ENCODE peak calls at places on chromosomes 1 and 21, in four cellular contexts. T is fibroblast of lung, W is RWPE1, S is psoas muscle. H is an unnamed sample.

GRCh38 chr1:221667504-221667903 is 74.4 kb downstream of the DUSP10 start:
- DNase-seq in W (peak), S (no peak), T (peak), H (peak)

GRCh38 chr1:8217011-8217711 is 100.8 kb upstream of the SLC45A1 start:
- DNase-seq in W (no peak), T (peak), S (peak), H (no peak)

GRCh38 chr21:46005481-46005881 is 23.9 kb downstream of the COL6A1 start:
- DNase-seq in S (no peak), T (no peak), W (no peak), H (no peak)

GRCh38 chr1:3174487-3175247 is 105.7 kb downstream of the PRDM16 start:
- DNase-seq in W (peak), T (peak), S (peak), H (no peak)

GRCh38 chr1:207155018-207155417 is 51.0 kb downstream of the C4BPA start:
- DNase-seq in S (no peak), T (no peak), W (no peak), H (no peak)

GRCh38 chr1:63779338-63779819 is 5.6 kb downstream of the ROR1 start:
- DNase-seq in W (no peak), T (no peak), S (no peak), H (no peak)

GRCh38 chr21:42988234-42988965 is 14.0 kb downstream of the PKNOX1 start:
- DNase-seq in S (no peak), T (peak), W (no peak), H (no peak)

GRCh38 chr1:87515781-87516180 is 187.1 kb downstream of the LMO4 start:
- DNase-seq in T (peak), S (no peak), W (no peak), H (no peak)

GRCh38 chr1:165632152-165632469 is 1.1 kb downstream of the MGST3 start:
- DNase-seq in T (no peak), W (no peak), S (no peak), H (no peak)

GRCh38 chr1:2875677-2876531 is 74.4 kb upstream of the TTC34 start:
- DNase-seq in S (no peak), W (no peak), T (no peak), H (no peak)

GRCh38 chr1:197774691-197775281 is 494 bp downstream of the DENND1B start:
- DNase-seq in W (peak), S (peak), T (peak), H (peak)

GRCh38 chr1:154941332-154941995 is 4.9 kb upstream of the PMVK start:
- DNase-seq in S (no peak), W (no peak), T (no peak), H (no peak)

DNA sequence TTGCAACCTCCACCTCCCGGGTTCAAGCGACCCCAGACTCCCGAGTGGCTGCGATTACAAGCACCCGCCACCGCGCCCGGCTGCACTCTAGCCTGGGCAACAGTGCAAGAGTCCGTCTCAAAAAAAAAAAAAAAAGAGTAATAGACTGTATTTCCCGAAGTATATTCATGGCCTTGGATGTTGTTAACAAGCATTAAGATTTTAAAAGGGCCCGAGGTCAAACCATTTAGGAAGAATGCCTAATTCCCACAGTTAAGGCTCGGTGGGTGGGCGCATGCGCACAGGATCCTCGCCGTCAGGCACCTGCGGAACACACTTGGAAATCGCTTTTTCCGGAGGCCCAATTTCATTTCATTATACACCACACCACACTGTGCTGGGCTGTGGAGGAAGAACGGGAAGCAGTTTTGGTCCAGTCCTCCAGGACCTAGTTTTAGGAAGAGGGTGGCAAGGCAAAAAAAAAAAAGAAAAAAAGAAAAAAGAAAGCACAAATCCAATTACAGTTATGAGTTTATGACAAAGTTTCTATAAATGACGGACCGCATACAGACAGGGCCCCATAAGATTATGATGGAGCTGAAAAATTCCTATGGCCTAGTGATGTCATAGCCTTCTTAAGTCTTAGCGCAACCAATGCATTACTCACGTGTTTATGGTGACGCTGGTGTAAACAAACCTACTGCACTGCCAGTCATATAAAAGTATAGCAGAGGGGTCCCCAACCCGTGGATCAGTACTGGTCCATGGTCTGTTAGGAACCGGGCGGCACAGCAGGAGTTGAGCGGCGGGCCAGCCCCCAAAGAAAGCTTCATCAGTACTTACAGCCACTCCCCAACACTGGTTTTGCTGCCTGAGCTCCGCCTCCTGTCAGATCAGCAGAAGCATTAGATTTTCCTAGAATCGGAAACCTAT is 38.2 kb downstream of the H3-3A start:
- DNase-seq in T (peak), S (peak), W (no peak), H (no peak)
- TF ChIP-seq CTCF in T (no peak), S (no peak), W (no peak), H (no peak)

DNA sequence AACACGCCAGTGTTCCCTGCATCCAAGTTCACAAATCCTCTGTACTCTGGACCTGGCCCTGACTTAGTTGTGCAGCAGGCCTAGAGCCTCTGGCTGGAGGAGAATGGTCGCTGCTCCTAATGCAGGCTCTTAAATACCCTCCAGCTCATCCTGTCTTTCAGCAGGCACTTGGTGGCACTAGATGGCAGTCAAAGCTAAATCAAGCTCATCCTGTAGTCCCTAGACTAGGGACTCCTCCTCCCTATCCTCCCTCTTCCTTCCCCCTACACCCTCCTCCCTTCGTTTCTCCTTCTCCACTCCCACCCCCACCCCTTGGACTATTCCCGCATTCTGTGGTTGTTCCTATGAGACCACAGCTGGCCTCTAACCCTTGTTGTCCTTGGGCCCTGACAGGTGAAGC is 41.5 kb upstream of the MTR start:
- DNase-seq in S (no peak), W (no peak), T (peak), H (peak)
- TF ChIP-seq CTCF in S (no peak), W (no peak), T (peak), H (peak)

DNA sequence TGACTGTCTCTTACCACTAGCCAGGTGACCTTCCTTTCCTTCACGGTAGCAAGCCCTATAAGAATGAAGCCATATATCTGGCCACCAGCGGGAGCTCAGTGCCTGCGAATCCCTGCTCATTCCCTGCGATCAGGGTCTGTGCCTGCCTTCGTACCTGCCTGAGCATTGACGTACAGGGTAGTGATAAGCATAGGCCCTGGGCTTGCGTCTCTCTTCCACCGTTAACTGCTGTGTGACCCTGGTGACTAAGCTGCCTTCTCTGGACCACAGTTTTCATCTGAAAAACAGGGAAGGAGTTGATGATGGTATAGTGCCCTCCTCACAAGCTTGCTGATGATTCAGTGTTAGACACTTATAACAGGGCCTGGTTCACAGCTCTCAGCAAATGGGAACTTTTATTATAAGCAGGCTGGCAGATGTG is 4.1 kb downstream of the ZC3H12A start:
- DNase-seq in T (peak), S (peak), W (peak), H (peak)
- TF ChIP-seq CTCF in T (no peak), S (no peak), W (peak), H (no peak)

DNA sequence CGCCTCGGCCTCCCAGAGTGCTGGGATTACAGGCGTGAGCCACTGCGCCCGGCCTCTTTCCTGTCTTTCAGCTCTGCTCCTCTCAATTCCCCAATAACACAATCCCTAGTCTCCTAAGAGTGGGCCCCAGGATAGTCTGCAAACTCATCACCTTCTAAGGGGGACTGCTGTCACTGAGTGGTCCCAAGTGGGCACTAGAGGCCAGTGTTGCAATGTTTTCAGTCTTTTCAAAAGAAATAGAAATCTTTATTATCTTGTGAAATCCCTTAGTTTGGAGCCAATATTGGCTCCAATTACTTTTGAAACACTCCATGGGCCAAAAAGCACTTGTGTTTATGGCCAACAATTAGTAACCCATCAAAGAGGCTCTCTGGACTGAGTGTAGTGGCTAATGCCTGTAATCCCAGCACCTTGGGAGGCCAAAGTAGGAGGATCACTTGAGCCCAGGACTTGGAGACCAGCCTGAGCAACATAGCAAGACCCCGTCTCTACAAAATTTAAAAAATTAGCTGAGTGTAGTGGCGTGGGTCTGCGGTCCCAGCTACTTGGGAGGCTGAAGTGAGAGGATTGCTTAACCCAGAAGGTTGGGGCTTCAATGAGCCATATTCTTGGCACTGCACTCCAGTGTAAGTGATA is 28.6 kb upstream of the ZNF697 start:
- DNase-seq in S (peak), T (no peak), W (no peak), H (peak)
- TF ChIP-seq CTCF in S (no peak), T (peak), W (no peak), H (no peak)

GRCh38 chr1:229710746-229711145 is 84.7 kb downstream of the URB2 start:
- DNase-seq in T (peak), S (no peak), W (no peak), H (no peak)
- TF ChIP-seq CTCF in T (peak), S (no peak), W (no peak), H (peak)